ENCODE peak calls at places on chromosomes 11 and 22, in four cellular contexts. B is tibial nerve, W is adrenal gland, G is ascending aorta. H is an unnamed sample. For H3K4me1, the result is how much of the 10 kb centered on the place peaks cover.

GRCh38 chr22:40519284-40519947 is 117.1 kb downstream of the MRTFA start:
- DNase-seq in B (no peak), W (no peak), G (no peak), H (no peak)

GRCh38 chr11:122920579-122920978 is 38.0 kb downstream of the JHY start:
- DNase-seq in B (no peak), W (no peak), G (no peak), H (no peak)

GRCh38 chr11:85595285-85595884 is 31.8 kb downstream of the DLG2 start:
- DNase-seq in B (no peak), W (no peak), G (no peak), H (no peak)

GRCh38 chr11:120229451-120230424 is 10.2 kb upstream of the POU2F3 start:
- DNase-seq in B (no peak), W (no peak), G (no peak), H (peak)

GRCh38 chr11:6002202-6002699 is 4.5 kb downstream of the OR56A4 start:
- DNase-seq in B (no peak), W (no peak), G (no peak), H (no peak)

GRCh38 chr11:100876826-100877545 is 189.9 kb downstream of the ARHGAP42 start:
- DNase-seq in B (no peak), W (no peak), G (no peak), H (no peak)

GRCh38 chr11:86251285-86251830 is 6.8 kb downstream of the EED start:
- DNase-seq in B (no peak), W (no peak), G (no peak), H (no peak)

GRCh38 chr22:38112361-38112760 is 1.9 kb upstream of the BAIAP2L2 start:
- DNase-seq in B (no peak), W (no peak), G (no peak), H (no peak)

GRCh38 chr22:36432592-36433317 is 45.0 kb upstream of the MYH9 start:
- DNase-seq in B (no peak), W (no peak), G (no peak), H (no peak)

GRCh38 chr22:36528336-36528735 is 630 bp downstream of the EIF3D start:
- DNase-seq in B (no peak), W (no peak), G (no peak), H (no peak)

GRCh38 chr11:3920148-3920852 is 64.8 kb downstream of the STIM1 start:
- DNase-seq in B (peak), W (peak), G (peak), H (no peak)

GRCh38 chr11:76397383-76397782 is 16.3 kb downstream of the GVQW3 start:
- DNase-seq in B (no peak), W (no peak), G (no peak), H (no peak)

GRCh38 chr22:22394589-22394988 is 114.0 kb downstream of the ZNF280B start:
- DNase-seq in B (no peak), W (no peak), G (no peak), H (no peak)

GRCh38 chr11:413120-414081 is 1.4 kb downstream of the SIGIRR start:
- DNase-seq in B (no peak), W (no peak), G (no peak), H (no peak)

GRCh38 chr22:29032584-29032983 is 29.0 kb downstream of the C22orf31 start:
- DNase-seq in B (no peak), W (no peak), G (no peak), H (no peak)

GRCh38 chr22:17808688-17809403 is 34.6 kb upstream of the BID start:
- DNase-seq in B (no peak), W (no peak), G (no peak), H (no peak)

GRCh38 chr11:11395126-11395525 is 42.1 kb upstream of the CSNK2A3 start:
- DNase-seq in B (no peak), W (no peak), G (no peak), H (no peak)

GRCh38 chr11:126284829-126285228 is 1.9 kb downstream of the TIRAP start:
- DNase-seq in B (no peak), W (peak), G (peak), H (no peak)

GRCh38 chr11:131817701-131818188 is 447.3 kb downstream of the NTM start:
- DNase-seq in B (no peak), W (no peak), G (no peak), H (no peak)

GRCh38 chr11:119777940-119778339 is 48.9 kb upstream of the NECTIN1 start:
- DNase-seq in B (no peak), W (no peak), G (no peak), H (no peak)

GRCh38 chr22:49574205-49574604 is 253.5 kb downstream of the BRD1 start:
- DNase-seq in B (no peak), W (peak), G (peak), H (no peak)

GRCh38 chr22:35561796-35562526 is 21.3 kb downstream of the RASD2 start:
- DNase-seq in B (no peak), W (no peak), G (no peak), H (no peak)

GRCh38 chr11:132780051-132780450 is 752.2 kb downstream of the OPCML start:
- DNase-seq in B (no peak), W (no peak), G (no peak), H (no peak)

GRCh38 chr11:87173185-87174039 is 135.7 kb downstream of the TMEM135 start:
- DNase-seq in B (no peak), W (no peak), G (no peak), H (no peak)

GRCh38 chr22:38218661-38219331 is 17.0 kb downstream of the MAFF start:
- DNase-seq in B (peak), W (peak), G (peak), H (peak)

GRCh38 chr11:5719703-5720495 is 16.3 kb upstream of the OR56B1 start:
- DNase-seq in B (no peak), W (no peak), G (no peak), H (no peak)

GRCh38 chr22:30426395-30427353 is 1.1 kb downstream of the MTFP1 start:
- DNase-seq in B (peak), W (peak), G (peak), H (peak)

GRCh38 chr22:17777005-17777716 is 2.9 kb upstream of the BID start:
- DNase-seq in B (no peak), W (no peak), G (no peak), H (no peak)

GRCh38 chr11:2257023-2257700 is 13.2 kb downstream of the ASCL2 start:
- DNase-seq in B (no peak), W (no peak), G (peak), H (peak)

GRCh38 chr11:130115218-130115617 is 44.4 kb upstream of the ST14 start:
- DNase-seq in B (no peak), W (peak), G (no peak), H (no peak)

GRCh38 chr11:128361451-128362020 is 225.8 kb downstream of the ETS1 start:
- DNase-seq in B (no peak), W (no peak), G (no peak), H (no peak)

GRCh38 chr11:66718320-66718971 is 10.6 kb downstream of the SPTBN2 start:
- DNase-seq in B (no peak), W (no peak), G (no peak), H (peak)

GRCh38 chr11:120331301-120331966 is 4.8 kb upstream of the ARHGEF12 start:
- DNase-seq in B (no peak), W (no peak), G (no peak), H (no peak)

GRCh38 chr11:1101318-1102089 is 26.8 kb downstream of the MUC2 start:
- DNase-seq in B (no peak), W (no peak), G (no peak), H (no peak)

GRCh38 chr22:24952837-24953293 is 349 bp downstream of the KIAA1671 start:
- DNase-seq in B (no peak), W (peak), G (peak), H (peak)

GRCh38 chr11:63535734-63536133 is 874 bp upstream of the PLAAT4 start:
- DNase-seq in B (no peak), W (no peak), G (no peak), H (no peak)

GRCh38 chr22:22697377-22698120 is 53.1 kb downstream of the GGTLC2 start:
- DNase-seq in B (no peak), W (no peak), G (peak), H (no peak)

GRCh38 chr11:7019500-7020182 is 505 bp downstream of the ZNF214 start:
- DNase-seq in B (no peak), W (peak), G (no peak), H (peak)

GRCh38 chr11:40306938-40307548 is 1152.4 kb downstream of the LRRC4C start:
- DNase-seq in B (no peak), W (no peak), G (no peak), H (no peak)

GRCh38 chr11:36455658-36456111 is 54.4 kb downstream of the TRAF6 start:
- DNase-seq in B (peak), W (peak), G (peak), H (peak)

DNA sequence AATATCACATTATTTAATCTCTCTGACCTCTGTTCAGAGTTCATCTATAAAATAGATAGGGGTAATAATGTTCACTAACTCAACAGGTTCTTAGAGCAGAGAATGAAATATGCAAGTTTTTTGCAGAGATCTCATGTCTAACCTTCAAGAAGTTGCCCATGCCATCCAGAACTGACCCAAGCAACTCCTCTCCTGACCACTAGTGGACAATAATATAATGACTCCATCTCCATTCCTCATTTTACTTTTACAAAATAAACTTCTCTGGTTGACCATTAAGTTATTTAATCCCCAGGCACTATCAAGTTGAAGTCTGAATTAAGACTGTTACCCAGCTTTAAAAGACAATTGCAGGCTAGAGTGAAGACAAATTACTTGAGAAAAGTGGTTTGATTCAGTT is 382.6 kb downstream of the KCNA4 start:
- DNase-seq in B (no peak), W (no peak), G (no peak), H (no peak)
- TF ChIP-seq CTCF in B (no peak), W (peak), G (no peak), H (peak)

GRCh38 chr22:48031589-48031988 is 1269.1 kb downstream of the TBC1D22A start:
- DNase-seq in B (no peak), W (no peak), G (no peak), H (no peak)
- H3K4me1 ChIP-seq in B (under half), W (under half), G (under half), H (under half)

DNA sequence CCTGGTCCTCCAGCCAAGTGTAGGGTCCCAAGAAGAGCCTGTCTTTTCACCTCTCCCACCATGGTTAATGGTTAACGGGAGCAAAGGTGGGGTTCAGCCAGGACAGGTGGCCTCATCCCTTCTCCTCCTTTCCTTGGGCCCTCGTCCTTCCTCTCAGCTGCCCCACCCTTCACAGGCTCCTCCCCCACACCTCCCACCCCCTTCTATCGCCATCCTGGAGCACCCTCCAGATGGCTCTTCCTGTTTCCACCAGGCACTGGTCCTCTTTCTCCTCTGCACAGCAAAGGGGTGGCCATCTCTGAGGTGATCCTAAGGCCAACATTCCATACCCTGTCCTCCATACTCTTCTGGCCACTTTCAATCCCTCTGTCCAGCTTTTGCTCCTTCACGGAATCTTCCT is 48.9 kb downstream of the SLC22A12 start:
- DNase-seq in B (no peak), W (no peak), G (no peak), H (no peak)
- H3K27ac ChIP-seq in B (no peak), W (no peak), G (no peak), H (no peak)

GRCh38 chr11:124934862-124935547 is 842 bp downstream of the HEPACAM start:
- DNase-seq in B (no peak), W (no peak), G (no peak), H (no peak)
- TF ChIP-seq CTCF in B (no peak), W (no peak), G (no peak), H (no peak)

DNA sequence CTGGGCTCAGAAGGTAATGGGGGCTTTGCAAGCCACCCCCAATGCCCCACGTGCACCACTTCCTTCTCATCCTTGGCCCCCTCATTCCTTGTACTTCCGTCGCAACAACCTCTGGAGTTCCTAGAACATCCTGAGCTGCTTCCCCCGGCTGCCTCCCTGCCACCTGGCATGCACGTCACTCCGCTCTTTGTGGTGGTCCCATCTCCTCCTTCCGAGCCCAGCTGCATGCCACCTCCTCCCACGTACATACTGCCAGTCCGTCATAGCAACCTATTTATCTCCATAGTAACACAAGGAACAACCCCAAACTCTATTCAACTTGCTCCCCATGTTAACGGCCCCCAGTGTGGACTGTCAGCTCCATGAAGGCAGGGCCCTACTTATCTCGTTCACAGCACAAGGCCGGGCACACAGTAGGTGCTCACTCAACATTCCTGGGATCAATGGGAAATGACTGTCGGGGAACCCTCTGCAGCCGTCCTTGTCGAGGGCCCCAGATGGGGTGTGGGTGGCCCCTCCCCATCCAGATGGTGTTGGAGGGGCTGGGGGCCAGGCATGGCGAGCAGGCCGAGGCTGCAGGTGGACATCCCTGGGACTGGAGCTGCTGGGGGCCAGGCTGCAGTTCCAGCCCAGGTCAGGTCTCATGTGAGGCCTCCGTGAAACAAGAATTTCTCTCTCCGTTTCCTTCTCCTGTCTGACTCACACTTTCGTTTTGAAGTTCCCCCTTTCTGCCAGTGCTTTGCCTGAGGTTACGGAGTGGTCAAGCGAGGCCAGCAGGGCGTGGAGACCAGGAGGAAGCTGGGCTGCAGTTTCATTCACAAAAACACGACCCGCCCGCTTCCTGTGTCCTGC is 4.2 kb downstream of the MYEOV start:
- DNase-seq in B (peak), W (peak), G (peak), H (peak)
- H3K4me1 ChIP-seq in B (under half), W (under half), G (under half), H (under half)

DNA sequence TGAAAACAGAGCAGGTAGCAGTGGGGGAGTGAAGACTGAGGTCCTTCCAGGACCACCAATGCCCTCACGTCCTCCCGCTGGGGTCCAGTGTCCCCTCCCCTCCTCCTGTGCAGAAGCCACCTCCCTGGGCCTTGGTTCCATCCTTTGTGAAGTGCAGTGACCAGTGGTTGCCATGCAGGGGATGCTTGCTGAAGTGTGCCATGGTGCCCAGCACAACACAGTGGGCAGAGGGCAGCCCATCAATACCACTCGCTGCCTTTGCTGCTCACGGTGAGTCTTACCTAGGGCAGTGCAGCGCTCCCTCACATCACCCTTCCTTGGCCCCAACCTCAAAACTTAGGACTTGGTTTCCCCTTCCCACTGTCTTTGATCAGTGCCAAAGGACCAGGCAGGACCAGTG is 12.9 kb downstream of the MYEOV start:
- DNase-seq in B (no peak), W (no peak), G (no peak), H (no peak)
- H3K27ac ChIP-seq in B (no peak), W (no peak), G (no peak), H (no peak)

GRCh38 chr11:22474621-22475020 is 136.4 kb downstream of the SLC17A6 start:
- DNase-seq in B (no peak), W (no peak), G (no peak), H (no peak)

GRCh38 chr11:22478169-22478568 is 140.0 kb downstream of the SLC17A6 start:
- DNase-seq in B (no peak), W (no peak), G (no peak), H (no peak)

GRCh38 chr11:22477312-22477711 is 139.1 kb downstream of the SLC17A6 start:
- DNase-seq in B (no peak), W (no peak), G (no peak), H (no peak)

GRCh38 chr11:22479133-22479690 is 141.0 kb downstream of the SLC17A6 start:
- DNase-seq in B (no peak), W (no peak), G (no peak), H (no peak)

DNA sequence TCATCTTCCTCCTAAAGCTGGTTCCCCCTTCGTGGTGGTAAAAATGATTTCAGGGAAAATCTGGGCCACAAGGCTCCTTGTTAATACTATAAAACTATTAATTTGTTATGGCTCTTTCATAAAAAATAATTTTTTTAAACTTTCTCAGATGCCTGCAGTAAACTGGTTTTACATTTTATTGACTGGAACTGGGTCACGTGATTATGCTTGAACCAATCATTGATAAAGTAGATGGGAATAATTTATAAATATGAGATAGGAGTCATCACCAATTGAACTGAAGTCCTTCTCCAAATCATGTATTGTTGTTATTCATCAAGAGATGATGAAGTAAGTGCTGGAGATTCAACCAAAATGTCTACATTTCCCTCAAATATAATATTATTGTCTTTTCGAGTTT is 138.4 kb downstream of the SLC17A6 start:
- DNase-seq in B (no peak), W (no peak), G (no peak), H (no peak)
- TF ChIP-seq CTCF in B (no peak), W (no peak), G (no peak), H (no peak)

DNA sequence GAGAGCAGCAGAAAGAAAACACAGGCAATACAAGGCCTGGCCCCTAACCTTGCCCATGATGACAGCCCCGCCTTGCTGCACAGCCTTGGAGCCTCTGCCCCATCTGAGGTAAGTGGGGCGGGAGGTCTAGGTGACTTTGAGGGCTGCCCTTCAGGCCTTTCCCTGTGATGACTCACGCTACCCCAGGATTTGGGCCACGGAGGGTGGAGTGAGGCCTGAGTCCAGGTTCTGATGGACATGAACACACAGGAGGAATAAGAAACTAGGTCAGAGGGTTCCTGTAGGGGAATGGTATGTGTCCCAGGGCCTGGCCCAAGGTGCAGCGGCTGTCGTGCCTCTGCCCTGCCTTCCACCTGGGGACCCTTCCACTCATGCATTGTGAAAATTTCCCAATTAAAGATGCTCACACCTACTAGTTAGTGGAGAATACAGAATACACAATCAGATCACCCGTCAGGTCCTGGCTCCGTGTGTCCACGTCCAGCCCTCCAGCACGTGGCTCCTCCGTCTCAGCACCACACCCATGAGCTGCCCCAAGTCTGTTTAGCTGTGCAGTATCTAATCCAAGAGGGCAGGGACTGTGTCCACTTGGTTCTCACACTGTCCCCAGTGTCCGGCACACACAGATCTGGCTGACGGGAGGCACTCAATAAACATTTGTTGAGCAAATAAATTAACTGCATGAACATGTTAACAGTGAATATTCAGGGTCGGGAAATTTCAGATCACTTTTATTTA is 111.0 kb downstream of the CHST1 start:
- DNase-seq in B (peak), W (peak), G (no peak), H (peak)
- H3K4me1 ChIP-seq in B (under half), W (under half), G (under half), H (under half)

H was measured in testis.